ENCODE peak calls at places on chromosomes 5 and 9, in eight cellular contexts. H, X, J, Y, O, Z, W and S are unnamed samples.

GRCh38 chr9:111839387-111839786 is 44.6 kb upstream of the SHOC1 start:
- DNase-seq in H (no peak), X (no peak), J (peak), Y (no peak), O (peak), Z (peak), W (peak), S (peak)

GRCh38 chr9:72292184-72292787 is 72.7 kb downstream of the ZFAND5 start:
- DNase-seq in H (no peak), X (no peak), J (peak), Y (no peak), O (no peak), Z (peak), W (peak), S (peak)

GRCh38 chr9:76373173-76373771 is 21.0 kb downstream of the RFK start:
- DNase-seq in H (no peak), X (no peak), J (peak), Y (no peak), O (peak), Z (peak), W (peak), S (peak)

GRCh38 chr9:133304158-133304470 is 29.1 kb upstream of the ABO start:
- DNase-seq in H (no peak), X (no peak), J (no peak), Y (no peak), O (no peak), Z (no peak), W (no peak), S (no peak)

GRCh38 chr9:96617439-96618185 is 2.0 kb downstream of the CDC14B start:
- DNase-seq in H (no peak), X (no peak), J (no peak), Y (peak), O (peak), Z (no peak), W (no peak), S (peak)

GRCh38 chr9:120712539-120713031 is 1.7 kb downstream of the MEGF9 start:
- DNase-seq in H (no peak), X (no peak), J (no peak), Y (no peak), O (no peak), Z (no peak), W (no peak), S (no peak)

GRCh38 chr9:107395126-107395525 is 94.4 kb downstream of the KLF4 start:
- DNase-seq in H (no peak), X (no peak), J (no peak), Y (no peak), O (no peak), Z (no peak), W (no peak), S (no peak)

GRCh38 chr9:109010676-109011655 is 2.3 kb downstream of the CTNNAL1 start:
- DNase-seq in H (no peak), X (no peak), J (peak), Y (no peak), O (no peak), Z (peak), W (peak), S (peak)

GRCh38 chr5:138724470-138725146 is 28.6 kb upstream of the CTNNA1 start:
- DNase-seq in H (no peak), X (peak), J (peak), Y (no peak), O (peak), Z (no peak), W (peak), S (peak)

GRCh38 chr9:121336705-121337104 is 33.3 kb downstream of the STOM start:
- DNase-seq in H (no peak), X (no peak), J (no peak), Y (no peak), O (no peak), Z (no peak), W (no peak), S (no peak)

GRCh38 chr5:76403963-76404693 is 1.0 kb downstream of the IQGAP2 start:
- DNase-seq in H (no peak), X (peak), J (no peak), Y (no peak), O (peak), Z (no peak), W (peak), S (no peak)

GRCh38 chr5:17248999-17249634 is 31.7 kb downstream of the BASP1 start:
- DNase-seq in H (no peak), X (no peak), J (peak), Y (no peak), O (no peak), Z (peak), W (peak), S (peak)

GRCh38 chr5:36685631-36686147 is 79.3 kb downstream of the SLC1A3 start:
- DNase-seq in H (no peak), X (no peak), J (no peak), Y (no peak), O (no peak), Z (no peak), W (peak), S (peak)

GRCh38 chr5:149338364-149338763 is 6.9 kb upstream of the GRPEL2 start:
- DNase-seq in H (no peak), X (no peak), J (no peak), Y (no peak), O (no peak), Z (no peak), W (no peak), S (no peak)

GRCh38 chr5:66498791-66499207 is 97.4 kb upstream of the MAST4 start:
- DNase-seq in H (no peak), X (no peak), J (peak), Y (peak), O (no peak), Z (no peak), W (peak), S (no peak)

GRCh38 chr9:109821711-109822110 is 41.7 kb downstream of the PALM2AKAP2 start:
- DNase-seq in H (no peak), X (no peak), J (no peak), Y (no peak), O (no peak), Z (peak), W (no peak), S (no peak)

GRCh38 chr5:180251887-180252286 is 40.0 kb downstream of the MAPK9 start:
- DNase-seq in H (no peak), X (no peak), J (no peak), Y (no peak), O (no peak), Z (no peak), W (no peak), S (no peak)
- H3K4me3 ChIP-seq in H (no peak), X (no peak), J (no peak), Y (no peak), O (no peak), Z (no peak), W (no peak), S (no peak)

DNA sequence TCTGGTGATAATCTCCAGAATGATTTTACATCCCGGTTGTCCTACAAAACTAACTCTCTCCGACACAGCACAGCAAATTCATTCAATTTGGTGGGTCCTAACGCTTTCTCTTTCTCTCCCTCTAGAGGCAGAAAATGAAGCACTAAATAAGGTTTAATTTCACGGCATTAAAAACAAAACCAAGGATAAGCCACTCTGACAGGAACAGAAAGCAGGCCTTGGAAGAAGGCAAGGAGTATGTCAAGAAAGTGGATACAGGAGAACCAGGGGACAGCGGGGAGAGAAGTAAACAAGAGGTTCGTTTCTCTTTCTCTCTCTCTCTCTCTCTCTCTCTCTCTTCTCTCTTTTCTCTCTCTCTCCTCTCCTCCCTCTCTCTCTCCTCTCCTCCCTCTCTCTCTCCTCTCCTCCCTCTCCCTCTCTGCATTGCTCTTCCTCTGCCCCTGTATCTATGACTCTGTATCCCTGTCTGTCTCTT is 49.8 kb downstream of the EBF1 start:
- DNase-seq in H (no peak), X (no peak), J (peak), Y (no peak), O (no peak), Z (peak), W (peak), S (peak)
- H3K4me3 ChIP-seq in H (peak), X (peak), J (peak), Y (no peak), O (no peak), Z (no peak), W (peak), S (no peak)

DNA sequence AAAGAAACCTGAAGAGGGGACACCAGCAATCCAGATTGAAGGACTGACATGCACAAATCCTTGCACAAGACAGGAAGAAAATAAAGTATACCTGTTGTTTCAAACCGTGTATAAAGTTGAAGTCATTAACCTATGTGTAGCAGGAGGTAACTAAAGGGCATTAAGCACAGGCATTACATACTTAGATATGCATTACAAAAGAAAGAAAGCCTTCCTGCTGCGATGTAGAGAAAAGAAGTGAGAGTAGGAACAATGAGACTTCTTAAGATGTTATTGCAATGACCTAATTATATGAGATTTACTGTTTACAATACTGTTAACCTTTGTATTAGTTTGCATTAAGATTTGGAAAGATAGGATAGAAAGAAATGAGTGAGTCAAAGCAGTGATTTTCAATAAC is 308.9 kb upstream of the PTPRD start:
- DNase-seq in H (no peak), X (no peak), J (no peak), Y (peak), O (no peak), Z (no peak), W (no peak), S (no peak)
- H3K4me3 ChIP-seq in H (no peak), X (no peak), J (no peak), Y (no peak), O (no peak), Z (no peak), W (no peak), S (no peak)

DNA sequence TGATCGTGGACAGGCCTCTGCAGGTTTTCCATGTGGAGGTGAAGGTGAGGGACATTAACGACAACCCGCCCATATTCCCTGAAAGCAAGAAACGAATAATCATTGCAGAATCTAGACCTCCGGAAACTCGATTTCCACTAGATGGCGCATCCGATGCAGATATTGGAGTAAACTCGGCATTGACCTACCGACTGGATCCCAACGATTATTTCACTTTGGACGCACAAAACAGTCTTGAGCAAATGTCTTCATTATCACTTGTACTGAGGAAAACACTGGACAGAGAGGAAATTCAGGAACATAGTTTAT is 621 bp downstream of the PCDHA13 start:
- DNase-seq in H (no peak), X (no peak), J (no peak), Y (peak), O (no peak), Z (no peak), W (no peak), S (peak)
- H3K4me3 ChIP-seq in H (peak), X (peak), J (no peak), Y (peak), O (peak), Z (no peak), W (no peak), S (peak)

GRCh38 chr5:155441849-155442248 is 428.3 kb downstream of the KIF4B start:
- DNase-seq in H (no peak), X (no peak), J (no peak), Y (no peak), O (no peak), Z (no peak), W (no peak), S (no peak)
- H3K4me3 ChIP-seq in H (no peak), X (no peak), J (no peak), Y (no peak), O (no peak), Z (no peak), W (no peak), S (no peak)